ENCODE peak calls at places on chromosomes 3 and 15, in six cellular contexts. L is nephron progenitor cell, O is NCI-H524, X is type B pancreatic cell, S is ureter, B is activated T-cell treated with anti-CD3 and anti-CD28 coated beads for 1 hour. Z is an unnamed sample.

GRCh38 chr3:51716805-51717204 is 9.9 kb downstream of the GRM2 start:
- DNase-seq in O (no peak), X (no peak), B (no peak), S (no peak), L (no peak), Z (no peak)

GRCh38 chr15:33211409-33211808 is 16.9 kb upstream of the FMN1 start:
- DNase-seq in B (no peak), O (peak), L (no peak), S (no peak), X (no peak), Z (no peak)

GRCh38 chr3:79140718-79141117 is 627.1 kb downstream of the ROBO1 start:
- DNase-seq in B (no peak), O (peak), L (no peak), S (no peak), X (no peak), Z (no peak)

GRCh38 chr3:164641071-164641470 is 437.2 kb downstream of the SI start:
- DNase-seq in B (no peak), O (no peak), L (no peak), X (no peak), S (no peak), Z (no peak)

GRCh38 chr15:58748787-58749531 is 548 bp downstream of the ADAM10 start:
- DNase-seq in X (peak), B (peak), S (peak), L (peak), O (peak), Z (peak)

GRCh38 chr3:38226273-38226672 is 39.3 kb upstream of the SLC22A13 start:
- DNase-seq in O (no peak), B (no peak), S (no peak), X (no peak), L (no peak), Z (no peak)

GRCh38 chr3:44845528-44846520 is 15.9 kb upstream of the TMEM42 start:
- DNase-seq in O (no peak), L (no peak), S (no peak), B (no peak), X (no peak), Z (no peak)

GRCh38 chr3:70829101-70829500 is 516.7 kb upstream of the MDFIC2 start:
- DNase-seq in X (no peak), O (no peak), B (no peak), L (no peak), S (no peak), Z (no peak)

GRCh38 chr3:67291287-67292252 is 293.5 kb downstream of the KBTBD8 start:
- DNase-seq in O (no peak), B (no peak), X (no peak), L (no peak), S (no peak), Z (no peak)

GRCh38 chr3:183449391-183449790 is 21.0 kb upstream of the MCF2L2 start:
- DNase-seq in L (no peak), S (no peak), B (no peak), O (peak), X (no peak), Z (no peak)

GRCh38 chr15:35657679-35658201 is 111.8 kb upstream of the DPH6 start:
- DNase-seq in S (no peak), B (no peak), X (no peak), O (no peak), L (no peak), Z (no peak)

GRCh38 chr3:177703788-177704187 is 506.5 kb upstream of the TBL1XR1 start:
- DNase-seq in X (no peak), L (no peak), O (no peak), B (no peak), S (no peak), Z (no peak)

GRCh38 chr15:85800460-85801123 is 5.9 kb upstream of the KLHL25 start:
- DNase-seq in S (peak), L (no peak), B (no peak), O (peak), X (no peak), Z (no peak)

GRCh38 chr3:123347205-123347604 is 101.7 kb downstream of the ADCY5 start:
- DNase-seq in S (no peak), O (peak), L (no peak), X (no peak), B (no peak), Z (no peak)

GRCh38 chr3:141335531-141336042 is 32.7 kb upstream of the ZBTB38 start:
- DNase-seq in L (no peak), B (no peak), O (no peak), X (no peak), S (no peak), Z (no peak)

GRCh38 chr15:80856809-80857377 is 77.7 kb downstream of the CEMIP start:
- DNase-seq in S (no peak), O (no peak), L (no peak), X (no peak), B (no peak), Z (no peak)

GRCh38 chr3:126352476-126353454 is 4.4 kb downstream of the KLF15 start:
- DNase-seq in X (no peak), S (no peak), B (no peak), L (no peak), O (no peak), Z (no peak)

GRCh38 chr3:9316881-9317341 is 45.9 kb upstream of the THUMPD3 start:
- DNase-seq in B (no peak), X (no peak), L (no peak), O (no peak), S (no peak), Z (no peak)

GRCh38 chr3:48268381-48268935 is 27.6 kb downstream of the ZNF589 start:
- DNase-seq in X (no peak), B (peak), L (no peak), O (no peak), S (peak), Z (peak)

Z was measured in T-helper 9 cell.